ENCODE peak calls at places on chromosomes 16 and 17, in nine cellular contexts. S is ascending aorta, M is AG09319, N is HL-60, J is brain microvascular endothelial cell, B is dorsolateral prefrontal cortex, Z is endothelial cell, Y is pancreas, K is MM.1S. C is an unnamed sample.

GRCh38 chr17:81364278-81365147 is 30.7 kb upstream of the BAHCC1 start:
- DNase-seq in S (no peak), M (no peak), N (no peak), J (no peak), B (no peak), Z (no peak), Y (peak), K (no peak), C (no peak)

GRCh38 chr17:41624208-41625101 is at the start of gene KRT17:
- DNase-seq in S (no peak), M (no peak), N (peak), J (no peak), B (no peak), Z (no peak), Y (peak), K (no peak), C (peak)

GRCh38 chr16:83701494-83701893 is 106.3 kb upstream of the HSBP1 start:
- DNase-seq in S (no peak), M (no peak), N (peak), J (peak), B (no peak), Z (peak), Y (no peak), K (peak), C (no peak)

GRCh38 chr17:77462101-77462500 is 321.3 kb downstream of the SEC14L1 start:
- DNase-seq in S (no peak), M (no peak), N (no peak), J (no peak), B (no peak), Z (no peak), Y (no peak), K (no peak), C (peak)

GRCh38 chr17:81859906-81860755 is at the start of gene P4HB:
- DNase-seq in S (no peak), M (no peak), N (peak), J (no peak), B (no peak), Z (peak), Y (peak), K (no peak), C (no peak)

GRCh38 chr16:11022002-11022401 is 77.6 kb downstream of the CLEC16A start:
- DNase-seq in S (no peak), M (no peak), N (no peak), J (no peak), B (no peak), Z (no peak), Y (no peak), K (no peak), C (no peak)

GRCh38 chr16:70304892-70305448 is 6.0 kb downstream of the DDX19B start:
- DNase-seq in S (no peak), M (no peak), N (no peak), J (no peak), B (no peak), Z (no peak), Y (no peak), K (no peak), C (no peak)

GRCh38 chr17:55201609-55201932 is 63.2 kb upstream of the HLF start:
- DNase-seq in S (no peak), M (no peak), N (no peak), J (no peak), B (no peak), Z (no peak), Y (no peak), K (peak), C (no peak)

GRCh38 chr17:65794572-65794971 is 233.1 kb upstream of the AXIN2 start:
- DNase-seq in S (no peak), M (no peak), N (no peak), J (peak), B (no peak), Z (peak), Y (no peak), K (peak), C (no peak)

GRCh38 chr16:30924797-30925645 is 1.6 kb downstream of the FBXL19 start:
- DNase-seq in S (no peak), M (no peak), N (no peak), J (no peak), B (no peak), Z (no peak), Y (peak), K (no peak), C (no peak)

GRCh38 chr17:51745993-51746392 is 412.5 kb downstream of the CA10 start:
- DNase-seq in S (no peak), M (no peak), N (no peak), J (no peak), B (no peak), Z (no peak), Y (no peak), K (no peak), C (no peak)

GRCh38 chr17:59623151-59623550 is 3.5 kb downstream of the CLTC start:
- DNase-seq in S (no peak), M (no peak), N (no peak), J (no peak), B (no peak), Z (no peak), Y (no peak), K (no peak), C (no peak)

GRCh38 chr16:59214455-59214854 is 480.3 kb upstream of the GOT2 start:
- DNase-seq in S (no peak), M (no peak), N (no peak), J (no peak), B (no peak), Z (no peak), Y (no peak), K (no peak), C (no peak)

GRCh38 chr17:12659500-12659899 is 6.2 kb upstream of the MYOCD start:
- DNase-seq in S (no peak), M (no peak), N (no peak), J (peak), B (no peak), Z (no peak), Y (no peak), K (no peak), C (no peak)

GRCh38 chr16:50602531-50603205 is 54.5 kb downstream of the NKD1 start:
- DNase-seq in S (no peak), M (no peak), N (no peak), J (no peak), B (peak), Z (no peak), Y (peak), K (no peak), C (no peak)

GRCh38 chr16:11079657-11080187 is 135.4 kb downstream of the CLEC16A start:
- DNase-seq in S (no peak), M (peak), N (no peak), J (peak), B (no peak), Z (no peak), Y (no peak), K (no peak), C (no peak)

GRCh38 chr17:77320501-77321256 is 179.9 kb downstream of the SEC14L1 start:
- DNase-seq in S (peak), M (peak), N (peak), J (no peak), B (no peak), Z (no peak), Y (no peak), K (peak), C (peak)

GRCh38 chr16:35745191-35745590 is 2285.8 kb downstream of the TP53TG3F start:
- DNase-seq in S (peak), M (no peak), N (no peak), J (no peak), B (no peak), Z (no peak), Y (no peak), K (no peak), C (no peak)

GRCh38 chr17:77214743-77215142 is 74.0 kb downstream of the SEC14L1 start:
- DNase-seq in S (no peak), M (no peak), N (no peak), J (peak), B (peak), Z (peak), Y (no peak), K (no peak), C (no peak)

GRCh38 chr17:72590882-72591499 is 470.2 kb downstream of the SOX9 start:
- DNase-seq in S (no peak), M (no peak), N (no peak), J (no peak), B (no peak), Z (no peak), Y (no peak), K (no peak), C (no peak)

GRCh38 chr16:17343028-17343427 is 127.7 kb downstream of the XYLT1 start:
- DNase-seq in S (no peak), M (no peak), N (peak), J (no peak), B (no peak), Z (no peak), Y (no peak), K (peak), C (no peak)

GRCh38 chr17:28549274-28550132 is 2.9 kb downstream of the UNC119 start:
- DNase-seq in S (no peak), M (no peak), N (peak), J (no peak), B (no peak), Z (no peak), Y (peak), K (no peak), C (no peak)

GRCh38 chr17:78128616-78129384 is at the start of gene TMC6:
- DNase-seq in S (no peak), M (no peak), N (peak), J (no peak), B (no peak), Z (peak), Y (no peak), K (peak), C (peak)

GRCh38 chr16:14358697-14359305 is 271.3 kb downstream of the PARN start:
- DNase-seq in S (no peak), M (no peak), N (no peak), J (no peak), B (no peak), Z (no peak), Y (no peak), K (no peak), C (no peak)

GRCh38 chr16:82701302-82702022 is 74.7 kb downstream of the CDH13 start:
- DNase-seq in S (no peak), M (no peak), N (no peak), J (peak), B (no peak), Z (no peak), Y (no peak), K (no peak), C (no peak)

GRCh38 chr16:85555549-85556455 is 57.3 kb upstream of the GSE1 start:
- DNase-seq in S (no peak), M (no peak), N (no peak), J (peak), B (no peak), Z (peak), Y (peak), K (peak), C (peak)

GRCh38 chr16:85554791-85555548 is 58.2 kb upstream of the GSE1 start:
- DNase-seq in S (peak), M (no peak), N (no peak), J (peak), B (peak), Z (peak), Y (peak), K (peak), C (peak)

GRCh38 chr16:85556456-85557082 is 56.6 kb upstream of the GSE1 start:
- DNase-seq in S (no peak), M (no peak), N (no peak), J (no peak), B (no peak), Z (peak), Y (peak), K (peak), C (peak)

GRCh38 chr16:85557976-85558589 is 55.0 kb upstream of the GSE1 start:
- DNase-seq in S (no peak), M (no peak), N (no peak), J (no peak), B (no peak), Z (no peak), Y (peak), K (peak), C (peak)

DNA sequence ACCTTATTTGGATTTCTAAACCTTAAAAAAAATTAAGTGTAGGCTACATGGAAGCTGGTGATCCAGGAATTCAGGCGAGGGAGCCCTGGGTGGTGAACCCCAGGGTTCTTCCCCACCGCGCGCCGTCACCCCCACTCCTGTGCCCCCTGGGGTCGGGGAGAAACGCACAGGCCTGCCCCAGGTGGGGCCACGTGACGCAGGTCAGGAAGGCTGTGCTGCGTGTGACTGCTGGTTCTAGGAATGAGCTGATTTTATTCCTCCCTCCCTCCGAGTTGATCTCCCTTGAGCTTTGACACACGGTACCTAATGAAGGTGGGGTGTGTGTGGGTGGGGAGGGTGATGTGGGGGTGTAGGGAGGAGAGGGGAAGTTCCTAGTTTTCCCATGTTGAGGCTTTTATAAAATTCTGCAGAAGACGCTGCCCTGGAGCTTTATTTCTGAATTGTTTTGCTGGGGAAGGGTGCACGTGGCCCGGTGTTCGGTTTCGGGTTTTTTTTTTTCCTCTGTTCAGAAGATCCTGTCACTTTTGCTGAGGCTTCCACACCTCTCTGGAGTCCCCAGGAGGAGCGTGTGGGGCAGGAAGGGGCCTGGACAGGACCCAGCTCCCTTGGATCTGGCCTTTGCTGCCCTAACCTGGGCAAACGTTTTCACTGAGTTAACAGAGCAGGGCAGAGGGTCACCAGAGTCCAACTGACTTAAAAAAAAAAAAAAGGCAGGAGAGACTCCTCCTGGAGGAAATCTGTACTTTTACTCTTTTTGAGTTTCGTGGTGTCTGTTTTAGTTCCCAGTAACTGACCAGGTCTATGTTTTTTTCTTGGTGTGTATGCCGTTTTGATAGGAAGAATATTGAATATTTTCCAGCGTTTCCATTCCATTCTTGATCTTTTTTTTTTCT is 55.8 kb upstream of the GSE1 start:
- DNase-seq in S (no peak), M (no peak), N (no peak), J (no peak), B (no peak), Z (no peak), Y (peak), K (peak), C (peak)
- TF ChIP-seq CTCF in S (peak), M (peak), N (no peak), J (peak), B (no peak), Z (peak), Y (no peak), K (no peak), C (no peak)

DNA sequence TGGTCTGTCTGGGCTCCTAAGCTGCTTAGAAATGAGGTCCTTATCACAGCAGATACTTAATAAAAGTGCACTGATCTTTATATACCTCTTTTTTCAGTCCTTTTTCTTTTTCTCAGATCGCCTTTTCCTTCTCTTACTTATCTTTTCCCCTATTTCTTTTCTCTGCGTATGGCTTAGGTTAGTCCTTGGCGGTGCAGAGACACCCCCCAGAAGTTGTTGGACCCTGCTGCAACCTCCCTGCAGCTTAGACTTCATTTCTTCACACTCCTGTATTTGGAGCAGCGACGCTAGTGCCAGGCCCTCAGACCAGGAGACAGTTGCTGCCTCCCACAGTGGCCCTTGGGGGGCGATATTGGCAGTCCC is 67.6 kb downstream of the CENPV start:
- DNase-seq in S (no peak), M (no peak), N (no peak), J (no peak), B (no peak), Z (peak), Y (peak), K (no peak), C (no peak)
- TF ChIP-seq CTCF in S (peak), M (peak), N (peak), J (peak), B (no peak), Z (no peak), Y (no peak), K (no peak), C (no peak)

GRCh38 chr17:64236827-64237403 is 26.1 kb downstream of the TEX2 start:
- DNase-seq in S (no peak), M (no peak), N (no peak), J (no peak), B (no peak), Z (peak), Y (no peak), K (no peak), C (no peak)

GRCh38 chr17:64243340-64243739 is 19.7 kb downstream of the TEX2 start:
- DNase-seq in S (no peak), M (no peak), N (no peak), J (no peak), B (no peak), Z (no peak), Y (no peak), K (no peak), C (no peak)

GRCh38 chr17:64242633-64243032 is 20.4 kb downstream of the TEX2 start:
- DNase-seq in S (no peak), M (no peak), N (no peak), J (no peak), B (no peak), Z (no peak), Y (no peak), K (no peak), C (no peak)

GRCh38 chr17:64240741-64241347 is 22.2 kb downstream of the TEX2 start:
- DNase-seq in S (peak), M (peak), N (no peak), J (peak), B (peak), Z (no peak), Y (no peak), K (no peak), C (no peak)

DNA sequence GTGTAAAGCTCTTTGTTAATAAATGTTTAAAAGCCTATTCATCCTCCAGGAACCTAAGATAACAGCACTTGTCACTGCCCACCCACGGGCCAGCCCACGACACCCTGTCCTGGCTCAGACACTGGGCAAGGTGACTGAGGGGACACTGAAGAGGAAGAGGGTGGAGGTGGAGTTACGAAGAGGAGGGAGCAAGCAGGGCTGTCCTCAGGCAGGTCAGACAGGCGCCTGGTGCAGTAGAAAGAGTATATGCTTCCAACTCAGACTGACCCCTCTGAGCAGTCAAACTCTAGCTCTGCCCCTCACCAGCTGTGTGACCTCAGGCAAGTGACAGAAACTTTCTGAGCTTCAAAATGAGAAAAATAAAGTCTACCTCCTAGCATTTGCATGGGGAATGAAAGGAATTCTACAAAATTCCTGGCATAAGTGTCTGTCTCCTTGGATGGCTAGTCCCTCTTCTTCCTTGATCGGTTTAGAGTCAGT is 22.8 kb downstream of the TEX2 start:
- DNase-seq in S (no peak), M (no peak), N (no peak), J (no peak), B (no peak), Z (no peak), Y (no peak), K (no peak), C (peak)
- TF ChIP-seq CTCF in S (no peak), M (peak), N (no peak), J (peak), B (no peak), Z (no peak), Y (no peak), K (no peak), C (no peak)

GRCh38 chr16:3058173-3059030 is 7.0 kb upstream of the IL32 start:
- DNase-seq in S (peak), M (no peak), N (no peak), J (no peak), B (peak), Z (peak), Y (peak), K (peak), C (peak)
- TF ChIP-seq CTCF in S (no peak), M (no peak), N (no peak), J (peak), B (no peak), Z (no peak), Y (no peak), K (no peak), C (no peak)

DNA sequence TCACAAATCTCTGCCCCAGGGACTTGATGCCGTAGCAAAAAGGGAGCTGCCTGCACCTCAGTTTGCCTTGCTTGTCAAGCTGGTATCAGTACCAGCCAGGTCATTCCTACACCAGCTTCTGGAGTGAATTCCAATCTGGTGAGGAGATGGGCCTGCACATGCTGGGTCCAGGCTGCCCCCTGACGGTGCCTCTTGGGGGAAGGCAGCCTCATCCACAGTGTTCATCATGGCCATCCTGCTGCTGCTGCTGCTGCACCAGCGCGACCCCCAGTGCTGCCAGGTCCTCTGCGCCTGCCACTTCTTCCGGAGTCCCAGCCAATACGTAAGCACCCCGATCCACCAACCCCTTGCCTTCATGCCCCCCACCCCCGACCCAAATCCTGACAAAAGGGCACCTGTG is 8.3 kb downstream of the MRPL27 start:
- DNase-seq in S (no peak), M (no peak), N (no peak), J (no peak), B (no peak), Z (no peak), Y (no peak), K (no peak), C (no peak)
- TF ChIP-seq CTCF in S (no peak), M (no peak), N (no peak), J (peak), B (no peak), Z (no peak), Y (no peak), K (no peak), C (no peak)

GRCh38 chr17:44117351-44117750 is 6.1 kb downstream of the HDAC5 start:
- DNase-seq in S (no peak), M (no peak), N (no peak), J (no peak), B (no peak), Z (no peak), Y (no peak), K (no peak), C (no peak)

GRCh38 chr17:44113382-44113781 is 10.1 kb downstream of the HDAC5 start:
- DNase-seq in S (no peak), M (no peak), N (no peak), J (no peak), B (no peak), Z (no peak), Y (no peak), K (no peak), C (no peak)

GRCh38 chr17:44118427-44119050 is 4.9 kb downstream of the HDAC5 start:
- DNase-seq in S (no peak), M (no peak), N (no peak), J (no peak), B (no peak), Z (no peak), Y (no peak), K (no peak), C (no peak)

GRCh38 chr17:44113868-44114840 is 9.3 kb downstream of the HDAC5 start:
- DNase-seq in S (no peak), M (no peak), N (no peak), J (no peak), B (no peak), Z (no peak), Y (no peak), K (no peak), C (no peak)

GRCh38 chr17:44115585-44116415 is 7.6 kb downstream of the HDAC5 start:
- DNase-seq in S (no peak), M (no peak), N (no peak), J (no peak), B (no peak), Z (peak), Y (no peak), K (peak), C (no peak)
- TF ChIP-seq CTCF in S (peak), M (peak), N (peak), J (peak), B (peak), Z (peak), Y (no peak), K (peak), C (peak)

GRCh38 chr16:78748471-78748929 is 649.0 kb downstream of the WWOX start:
- DNase-seq in S (no peak), M (no peak), N (no peak), J (no peak), B (no peak), Z (no peak), Y (no peak), K (peak), C (no peak)
- TF ChIP-seq CTCF in S (no peak), M (no peak), N (no peak), J (no peak), B (no peak), Z (no peak), Y (no peak), K (no peak), C (no peak)